ENCODE peak calls at places on chromosomes 13 and 19, in nine cellular contexts. I, H, G, L, U, N, F, C and S are unnamed samples.

GRCh38 chr19:32891609-32892008 is 22.0 kb upstream of the SLC7A9 start:
- DNase-seq in I (no peak), H (no peak), N (no peak), C (no peak), U (no peak), F (no peak), G (no peak), L (no peak), S (no peak)

GRCh38 chr13:98026457-98026857 is 73.0 kb downstream of the IPO5 start:
- DNase-seq in C (no peak), N (no peak), H (no peak), L (no peak), I (peak), U (no peak), G (no peak), F (peak), S (peak)

GRCh38 chr19:32041681-32042292 is 303.6 kb upstream of the ZNF507 start:
- DNase-seq in G (peak), I (no peak), F (peak), N (no peak), C (no peak), L (peak), U (no peak), H (no peak), S (peak)

GRCh38 chr19:33438016-33438671 is 64.6 kb downstream of the CEBPG start:
- DNase-seq in L (peak), C (no peak), H (no peak), G (no peak), N (no peak), I (no peak), F (no peak), U (no peak), S (no peak)

GRCh38 chr19:34232566-34233481 is 21.5 kb upstream of the GARRE1 start:
- DNase-seq in U (no peak), G (no peak), H (no peak), I (no peak), F (peak), L (peak), N (peak), C (no peak), S (peak)

GRCh38 chr19:17468302-17469091 is 1.8 kb upstream of the SLC27A1 start:
- DNase-seq in L (peak), H (peak), F (no peak), G (no peak), C (no peak), N (no peak), I (no peak), U (no peak), S (no peak)

GRCh38 chr13:30616927-30617314 is 799 bp upstream of the USPL1 start:
- DNase-seq in U (peak), H (peak), G (peak), F (peak), L (peak), I (peak), N (peak), C (peak), S (peak)

GRCh38 chr13:95375706-95376105 is 74.5 kb upstream of the ABCC4 start:
- DNase-seq in F (no peak), I (no peak), G (no peak), N (no peak), C (no peak), U (no peak), H (no peak), L (no peak), S (no peak)

GRCh38 chr19:39828015-39828633 is 5.8 kb downstream of the DYRK1B start:
- DNase-seq in C (no peak), N (no peak), F (no peak), L (no peak), G (no peak), I (no peak), U (no peak), H (no peak), S (no peak)

GRCh38 chr19:42081584-42082258 is 5.8 kb downstream of the ZNF574 start:
- DNase-seq in N (peak), L (no peak), F (peak), C (no peak), I (peak), H (no peak), G (peak), U (no peak), S (peak)